ENCODE peak calls at places on chromosomes 2 and 18, in eight cellular contexts. E, T, G, F, R, Y, H and O are unnamed samples.

GRCh38 chr2:212984129-212984528 is 167.3 kb downstream of the IKZF2 start:
- DNase-seq in E (no peak), T (no peak), G (no peak), F (no peak), R (no peak), Y (no peak), H (no peak), O (no peak)

GRCh38 chr2:23360571-23361125 is 24.3 kb upstream of the KLHL29 start:
- DNase-seq in E (no peak), T (no peak), G (no peak), F (peak; percentile 57), R (no peak), Y (no peak), H (no peak), O (no peak)

GRCh38 chr2:112603731-112604130 is 19.3 kb downstream of the CHCHD5 start:
- DNase-seq in E (no peak), T (no peak), G (no peak), F (no peak), R (no peak), Y (no peak), H (no peak), O (no peak)

GRCh38 chr2:34979148-34979547 is 1376.4 kb upstream of the CRIM1 start:
- DNase-seq in E (no peak), T (no peak), G (no peak), F (no peak), R (no peak), Y (no peak), H (no peak), O (no peak)

GRCh38 chr18:77057043-77057442 is 75.5 kb downstream of the MBP start:
- DNase-seq in E (no peak), T (peak; percentile 62), G (no peak), F (no peak), R (peak; percentile 35), Y (no peak), H (peak; percentile 45), O (no peak)

GRCh38 chr2:240095556-240096523 is 40.3 kb downstream of the COPS9 start:
- DNase-seq in E (no peak), T (no peak), G (no peak), F (no peak), R (no peak), Y (no peak), H (no peak), O (no peak)

GRCh38 chr2:107412209-107412904 is 414.3 kb upstream of the RGPD4 start:
- DNase-seq in E (no peak), T (peak; percentile 51), G (no peak), F (no peak), R (no peak), Y (no peak), H (no peak), O (no peak)

GRCh38 chr2:240420206-240420899 is 15.1 kb upstream of the GPC1 start:
- DNase-seq in E (no peak), T (no peak), G (no peak), F (peak; percentile 33), R (no peak), Y (no peak), H (no peak), O (no peak)

GRCh38 chr2:120253021-120253882 is 600 bp downstream of the RALB start:
- DNase-seq in E (peak; percentile 55), T (peak; percentile 84), G (peak; percentile 27), F (peak; percentile 83), R (peak; percentile 46), Y (no peak), H (peak; percentile 80), O (peak; percentile 56)

GRCh38 chr2:170525566-170525900 is 189.6 kb upstream of the SP5 start:
- DNase-seq in E (peak; percentile 85), T (peak; percentile 87), G (no peak), F (no peak), R (no peak), Y (no peak), H (peak; percentile 96), O (no peak)

GRCh38 chr2:218880749-218881594 is at the start of gene WNT10A:
- DNase-seq in E (no peak), T (no peak), G (no peak), F (no peak), R (no peak), Y (no peak), H (no peak), O (no peak)

GRCh38 chr18:435940-436339 is 64.6 kb downstream of the COLEC12 start:
- DNase-seq in E (no peak), T (no peak), G (no peak), F (no peak), R (no peak), Y (no peak), H (no peak), O (no peak)

GRCh38 chr2:218290316-218291261 is 1.7 kb downstream of the TMBIM1 start:
- DNase-seq in E (no peak), T (no peak), G (no peak), F (no peak), R (no peak), Y (no peak), H (no peak), O (peak; percentile 57)

GRCh38 chr2:66872056-66872821 is 437.3 kb downstream of the MEIS1 start:
- DNase-seq in E (no peak), T (no peak), G (no peak), F (no peak), R (no peak), Y (no peak), H (no peak), O (no peak)

GRCh38 chr18:74278058-74278457 is 13.7 kb downstream of the CYB5A start:
- DNase-seq in E (no peak), T (no peak), G (no peak), F (peak; percentile 86), R (no peak), Y (no peak), H (no peak), O (no peak)

GRCh38 chr18:67509711-67510110 is 6.8 kb downstream of the DSEL start:
- DNase-seq in E (no peak), T (no peak), G (no peak), F (no peak), R (no peak), Y (no peak), H (peak; percentile 24), O (no peak)

GRCh38 chr2:217849154-217849553 is 153.6 kb downstream of the TNS1 start:
- DNase-seq in E (no peak), T (peak; percentile 44), G (no peak), F (no peak), R (no peak), Y (no peak), H (peak; percentile 41), O (no peak)

GRCh38 chr18:31546476-31546875 is 45.2 kb upstream of the TTR start:
- DNase-seq in E (no peak), T (no peak), G (no peak), F (no peak), R (no peak), Y (no peak), H (no peak), O (no peak)

GRCh38 chr2:88651646-88652045 is 24.4 kb upstream of the EIF2AK3 start:
- DNase-seq in E (no peak), T (no peak), G (no peak), F (no peak), R (no peak), Y (no peak), H (no peak), O (no peak)

GRCh38 chr2:27954771-27955384 is 64.3 kb downstream of the BABAM2 start:
- DNase-seq in E (peak; percentile 48), T (peak; percentile 88), G (peak; percentile 33), F (no peak), R (peak; percentile 60), Y (no peak), H (peak; percentile 62), O (peak; percentile 72)

GRCh38 chr18:48123324-48123723 is 192.9 kb upstream of the SMAD2 start:
- DNase-seq in E (no peak), T (no peak), G (no peak), F (no peak), R (no peak), Y (no peak), H (no peak), O (no peak)

GRCh38 chr2:230991598-230991997 is 4.3 kb upstream of the SPATA3 start:
- DNase-seq in E (no peak), T (no peak), G (no peak), F (no peak), R (no peak), Y (no peak), H (no peak), O (no peak)

GRCh38 chr2:68420254-68420910 is 46.7 kb downstream of the FBXO48 start:
- DNase-seq in E (no peak), T (no peak), G (no peak), F (no peak), R (no peak), Y (no peak), H (no peak), O (no peak)

GRCh38 chr2:2636813-2637212 is 305.7 kb upstream of the MYT1L start:
- DNase-seq in E (no peak), T (no peak), G (no peak), F (no peak), R (peak; percentile 63), Y (no peak), H (no peak), O (no peak)

GRCh38 chr2:64399521-64399920 is 54.4 kb upstream of the LGALSL start:
- DNase-seq in E (no peak), T (no peak), G (no peak), F (no peak), R (no peak), Y (no peak), H (no peak), O (no peak)

GRCh38 chr2:175597286-175597685 is 404.8 kb downstream of the LNPK start:
- DNase-seq in E (no peak), T (no peak), G (no peak), F (no peak), R (no peak), Y (no peak), H (no peak), O (no peak)

GRCh38 chr2:212956665-212957064 is 194.7 kb downstream of the IKZF2 start:
- DNase-seq in E (peak; percentile 57), T (peak; percentile 30), G (no peak), F (no peak), R (no peak), Y (no peak), H (no peak), O (no peak)

GRCh38 chr18:25827961-25828561 is 262.4 kb downstream of the SS18 start:
- DNase-seq in E (no peak), T (peak; percentile 74), G (no peak), F (no peak), R (no peak), Y (no peak), H (peak; percentile 21), O (no peak)

GRCh38 chr2:2098458-2099167 is 232.5 kb downstream of the MYT1L start:
- DNase-seq in E (no peak), T (no peak), G (no peak), F (peak; percentile 66), R (no peak), Y (no peak), H (no peak), O (no peak)

GRCh38 chr2:164847966-164848365 is 6.3 kb upstream of the COBLL1 start:
- DNase-seq in E (peak; percentile 45), T (no peak), G (peak; percentile 35), F (no peak), R (no peak), Y (no peak), H (no peak), O (no peak)

GRCh38 chr2:22110244-22110651 is 986.5 kb downstream of the TDRD15 start:
- DNase-seq in E (no peak), T (no peak), G (peak; percentile 72), F (no peak), R (peak; percentile 21), Y (no peak), H (no peak), O (no peak)

GRCh38 chr2:215542690-215543089 is 106.8 kb upstream of the FN1 start:
- DNase-seq in E (no peak), T (no peak), G (no peak), F (no peak), R (no peak), Y (no peak), H (no peak), O (no peak)

GRCh38 chr2:230205034-230205433 is 14.8 kb downstream of the SP110 start:
- DNase-seq in E (no peak), T (no peak), G (no peak), F (no peak), R (no peak), Y (no peak), H (no peak), O (no peak)

GRCh38 chr2:9538000-9538507 is 17.6 kb downstream of the ADAM17 start:
- DNase-seq in E (no peak), T (peak; percentile 91), G (no peak), F (no peak), R (no peak), Y (no peak), H (peak; percentile 83), O (no peak)